ENCODE peak calls at places on chromosomes 16 and 17, in eight cellular contexts. B is sigmoid colon; K is A549; M is K562; C is CD8-positive, alpha-beta T cell; E is fibroblast of lung; U is heart right ventricle; L is upper lobe of right lung. D is an unnamed sample.

GRCh38 chr17:19364699-19365498 is 2.4 kb upstream of the B9D1 start:
- DNase-seq in B (peak), K (no peak), M (no peak), C (no peak), E (peak), U (no peak), L (peak), D (peak)

GRCh38 chr17:2150871-2151270 is 96.0 kb downstream of the HIC1 start:
- DNase-seq in B (no peak), K (no peak), M (no peak), C (no peak), E (no peak), U (no peak), L (no peak), D (no peak)

GRCh38 chr16:11624645-11625607 is 38.2 kb upstream of the LITAF start:
- DNase-seq in B (no peak), K (no peak), M (peak), C (no peak), E (no peak), U (no peak), L (no peak), D (no peak)

GRCh38 chr17:6572997-6573396 is 16.6 kb upstream of the PITPNM3 start:
- DNase-seq in B (no peak), K (no peak), M (no peak), C (no peak), E (no peak), U (no peak), L (no peak), D (no peak)

GRCh38 chr17:37110816-37111215 is 162.1 kb downstream of the AATF start:
- DNase-seq in B (no peak), K (no peak), M (no peak), C (no peak), E (no peak), U (no peak), L (no peak), D (no peak)

GRCh38 chr16:17828012-17828411 is 357.3 kb upstream of the XYLT1 start:
- DNase-seq in B (no peak), K (no peak), M (peak), C (no peak), E (peak), U (no peak), L (no peak), D (no peak)

GRCh38 chr16:28473714-28474265 is 1.7 kb upstream of the NPIPB7 start:
- DNase-seq in B (peak), K (no peak), M (no peak), C (no peak), E (no peak), U (no peak), L (peak), D (no peak)

GRCh38 chr16:10497132-10498088 is 83.0 kb downstream of the EMP2 start:
- DNase-seq in B (no peak), K (no peak), M (peak), C (no peak), E (peak), U (no peak), L (no peak), D (no peak)

GRCh38 chr16:53150769-53151168 is 96.0 kb downstream of the CHD9 start:
- DNase-seq in B (no peak), K (no peak), M (no peak), C (no peak), E (no peak), U (no peak), L (no peak), D (no peak)

GRCh38 chr17:69030145-69030544 is 30.6 kb downstream of the ABCA9 start:
- DNase-seq in B (no peak), K (no peak), M (peak), C (no peak), E (no peak), U (no peak), L (no peak), D (no peak)

GRCh38 chr17:66542183-66542966 is 240.0 kb downstream of the PRKCA start:
- DNase-seq in B (no peak), K (no peak), M (peak), C (no peak), E (peak), U (no peak), L (no peak), D (peak)

GRCh38 chr16:4003576-4003975 is 112.7 kb downstream of the ADCY9 start:
- DNase-seq in B (no peak), K (no peak), M (no peak), C (no peak), E (no peak), U (no peak), L (no peak), D (no peak)

GRCh38 chr16:69073181-69073669 is 32.2 kb upstream of the HAS3 start:
- DNase-seq in B (no peak), K (peak), M (no peak), C (no peak), E (peak), U (no peak), L (no peak), D (no peak)
- H3K27ac ChIP-seq in B (no peak), K (peak), M (no peak), C (no peak), E (no peak), U (no peak), L (peak), D (peak)

GRCh38 chr17:1126327-1126726 is 53.5 kb downstream of the ABR start:
- DNase-seq in B (no peak), K (no peak), M (no peak), C (no peak), E (no peak), U (no peak), L (no peak), D (no peak)

GRCh38 chr17:1124238-1124699 is 55.5 kb downstream of the ABR start:
- DNase-seq in B (no peak), K (no peak), M (no peak), C (no peak), E (no peak), U (no peak), L (no peak), D (no peak)

GRCh38 chr17:1123397-1124237 is 56.2 kb downstream of the ABR start:
- DNase-seq in B (no peak), K (no peak), M (no peak), C (no peak), E (no peak), U (no peak), L (no peak), D (no peak)

GRCh38 chr17:1125775-1126120 is 54.0 kb downstream of the ABR start:
- DNase-seq in B (no peak), K (no peak), M (no peak), C (no peak), E (no peak), U (no peak), L (no peak), D (no peak)

DNA sequence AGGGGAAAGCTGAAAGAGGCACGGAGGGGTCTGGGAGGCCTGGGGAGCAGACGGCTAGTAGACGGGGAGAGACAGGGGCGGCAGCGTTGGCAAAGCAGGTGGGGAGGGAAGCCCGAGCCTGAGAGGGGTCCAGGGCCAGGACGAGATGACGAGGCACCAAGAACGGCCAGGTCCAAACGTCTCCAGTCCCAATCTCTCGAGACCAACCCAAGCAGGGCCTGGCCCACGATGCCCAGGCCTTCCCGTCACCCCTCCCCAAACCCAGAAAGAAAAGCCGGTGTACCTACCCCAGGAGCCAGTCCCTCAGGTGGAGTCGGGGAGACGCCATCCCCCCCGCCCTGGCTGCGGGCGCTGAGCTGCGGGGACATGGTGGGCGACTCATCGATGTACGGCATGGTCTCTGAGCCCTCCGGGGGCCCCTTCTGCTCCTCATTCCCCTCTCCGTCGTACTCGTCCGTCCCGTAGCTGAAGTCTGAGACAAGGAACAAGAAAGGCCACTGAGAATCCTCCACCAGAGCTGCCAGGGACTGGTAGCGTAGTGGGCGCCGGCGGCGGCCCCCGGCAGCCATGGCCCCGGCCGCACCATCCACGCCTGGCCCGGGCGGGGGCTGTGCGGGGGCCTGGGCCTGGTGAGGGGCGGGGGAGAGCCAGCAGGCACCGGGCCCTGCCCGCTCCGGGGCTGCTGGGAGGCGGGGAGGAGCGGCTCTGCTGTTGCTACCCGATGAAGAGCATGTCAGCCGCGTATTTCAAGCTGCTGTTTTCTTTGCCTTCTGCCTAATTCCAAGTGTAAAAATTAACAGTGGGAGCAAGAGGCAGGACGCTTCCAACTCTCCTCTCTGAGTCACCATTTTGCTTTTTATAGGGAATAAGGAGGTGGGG is 54.6 kb downstream of the ABR start:
- DNase-seq in B (no peak), K (no peak), M (no peak), C (no peak), E (peak), U (no peak), L (no peak), D (no peak)
- H3K4me3 ChIP-seq in B (peak), K (no peak), M (no peak), C (no peak), E (no peak), U (no peak), L (no peak), D (no peak)

DNA sequence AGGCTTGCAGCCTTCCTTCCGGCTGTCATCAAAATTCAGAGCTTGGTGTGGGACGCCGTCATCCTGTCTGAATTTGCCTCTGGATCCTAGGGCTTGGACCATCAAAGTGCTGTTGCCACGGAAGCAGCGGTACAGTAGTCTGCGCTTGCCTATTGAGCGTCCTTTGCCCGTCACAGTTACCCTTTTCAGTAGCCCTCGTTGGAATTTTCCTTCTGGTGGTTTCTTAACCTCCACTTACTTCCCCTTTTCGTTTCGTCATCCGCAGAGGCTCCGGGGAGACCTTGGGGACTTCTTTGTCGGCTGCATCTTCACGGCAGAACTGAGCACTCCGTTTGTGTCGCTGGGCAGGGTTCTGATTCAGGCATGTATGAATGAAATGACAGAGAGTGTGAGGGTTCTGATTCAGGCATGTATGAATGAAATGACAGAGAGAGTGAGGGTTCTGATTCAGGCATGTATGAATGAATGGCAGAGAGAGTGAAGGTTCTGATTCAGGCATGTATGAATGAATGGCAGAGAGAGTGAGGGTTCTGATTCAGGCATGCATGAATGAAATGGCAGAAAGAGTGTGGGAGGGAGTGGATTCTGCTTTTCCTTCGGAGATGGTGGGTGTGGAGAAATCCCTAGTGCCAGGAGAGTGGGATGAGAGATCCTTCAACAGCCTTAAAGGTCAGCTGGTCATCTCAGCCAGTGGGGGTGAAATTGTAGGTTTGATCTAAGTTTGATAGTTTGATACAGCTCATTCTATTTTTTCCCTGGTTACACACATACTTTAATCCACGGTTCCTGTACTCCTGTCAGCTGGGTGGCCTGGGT is 8.1 kb downstream of the TLCD3A start:
- DNase-seq in B (no peak), K (no peak), M (no peak), C (no peak), E (peak), U (no peak), L (no peak), D (no peak)
- TF ChIP-seq CTCF in B (no peak), K (no peak), M (no peak), C (no peak), E (no peak), U (no peak), L (no peak), D (no peak)

GRCh38 chr17:80761421-80761871 is 216.8 kb downstream of the RPTOR start:
- DNase-seq in B (peak), K (peak), M (no peak), C (peak), E (peak), U (no peak), L (no peak), D (no peak)
- H3K27ac ChIP-seq in B (no peak), K (peak), M (no peak), C (no peak), E (peak), U (no peak), L (no peak), D (no peak)